ENCODE peak calls at places on chromosomes 11 and 22, in ten cellular contexts. S is HepG2; P is SJSA1; X is GM23248; V is mesenchymal stem cell; Z is CD8-positive, alpha-beta T cell; D is neural progenitor cell; E is GM23338; W is psoas muscle; A is IMR-90. L is an unnamed sample.

GRCh38 chr22:47967841-47968240 is 1205.4 kb downstream of the TBC1D22A start:
- DNase-seq in S (no peak), P (no peak), X (no peak), V (no peak), Z (no peak), D (no peak), E (no peak), W (no peak), A (no peak), L (no peak)

GRCh38 chr22:37701121-37701786 is 4.4 kb downstream of the TRIOBP start:
- DNase-seq in S (no peak), P (no peak), X (peak; percentile 36), V (no peak), Z (no peak), D (no peak), E (no peak), W (no peak), A (peak; percentile 32), L (no peak)

GRCh38 chr11:77776455-77776854 is 44.1 kb downstream of the RSF1 start:
- DNase-seq in S (peak; percentile 29), P (no peak), X (peak; percentile 32), V (peak; percentile 47), Z (no peak), D (no peak), E (no peak), W (no peak), A (peak; percentile 20), L (no peak)

GRCh38 chr11:27473017-27473406 is 422 bp upstream of the LGR4 start:
- DNase-seq in S (no peak), P (no peak), X (peak; percentile 68), V (no peak), Z (no peak), D (no peak), E (no peak), W (no peak), A (no peak), L (no peak)

GRCh38 chr22:23542933-23543332 is 37.2 kb downstream of the IGLL1 start:
- DNase-seq in S (no peak), P (no peak), X (peak; percentile 38), V (peak; percentile 56), Z (no peak), D (no peak), E (no peak), W (no peak), A (peak; percentile 49), L (no peak)

GRCh38 chr22:49015993-49016908 is 811.4 kb downstream of the BRD1 start:
- DNase-seq in S (peak; percentile 27), P (peak; percentile 28), X (no peak), V (no peak), Z (no peak), D (no peak), E (no peak), W (no peak), A (no peak), L (peak; percentile 74)

GRCh38 chr22:46066691-46067090 is 83.6 kb upstream of the PPARA start:
- DNase-seq in S (no peak), P (no peak), X (peak; percentile 82), V (no peak), Z (no peak), D (no peak), E (no peak), W (no peak), A (no peak), L (peak; percentile 55)

GRCh38 chr22:27019827-27020226 is 362.4 kb downstream of the MIAT start:
- DNase-seq in S (no peak), P (no peak), X (no peak), V (no peak), Z (no peak), D (no peak), E (peak; percentile 14), W (no peak), A (no peak), L (no peak)

GRCh38 chr11:82978422-82979099 is 77.0 kb downstream of the DDIAS start:
- DNase-seq in S (peak; percentile 30), P (no peak), X (peak; percentile 73), V (peak; percentile 72), Z (no peak), D (no peak), E (no peak), W (no peak), A (peak; percentile 90), L (no peak)

GRCh38 chr11:13220148-13220547 is 57.4 kb upstream of the BMAL1 start:
- DNase-seq in S (no peak), P (no peak), X (no peak), V (no peak), Z (no peak), D (no peak), E (no peak), W (no peak), A (no peak), L (no peak)

GRCh38 chr11:75924966-75925784 is 110.2 kb downstream of the UVRAG start:
- DNase-seq in S (no peak), P (no peak), X (peak; percentile 73), V (no peak), Z (no peak), D (peak; percentile 42), E (no peak), W (no peak), A (no peak), L (no peak)

GRCh38 chr11:108933630-108934029 is 268.8 kb downstream of the DDX10 start:
- DNase-seq in S (no peak), P (no peak), X (peak; percentile 61), V (peak; percentile 50), Z (no peak), D (no peak), E (no peak), W (no peak), A (peak; percentile 85), L (no peak)

GRCh38 chr22:23256986-23257888 is 76.9 kb downstream of the BCR start:
- DNase-seq in S (no peak), P (no peak), X (peak; percentile 92), V (peak; percentile 22), Z (no peak), D (no peak), E (no peak), W (peak; percentile 74), A (no peak), L (peak; percentile 88)

GRCh38 chr11:65576867-65577755 is 1.3 kb downstream of the EHBP1L1 start:
- DNase-seq in S (peak; percentile 49), P (peak; percentile 92), X (peak; percentile 93), V (peak; percentile 78), Z (no peak), D (no peak), E (no peak), W (peak; percentile 85), A (peak; percentile 43), L (no peak)

GRCh38 chr11:5992604-5993251 is 5.9 kb upstream of the OR52L1 start:
- DNase-seq in S (peak; percentile 6), P (no peak), X (peak; percentile 58), V (peak; percentile 22), Z (no peak), D (peak; percentile 44), E (peak; percentile 65), W (no peak), A (peak; percentile 7), L (no peak)

DNA sequence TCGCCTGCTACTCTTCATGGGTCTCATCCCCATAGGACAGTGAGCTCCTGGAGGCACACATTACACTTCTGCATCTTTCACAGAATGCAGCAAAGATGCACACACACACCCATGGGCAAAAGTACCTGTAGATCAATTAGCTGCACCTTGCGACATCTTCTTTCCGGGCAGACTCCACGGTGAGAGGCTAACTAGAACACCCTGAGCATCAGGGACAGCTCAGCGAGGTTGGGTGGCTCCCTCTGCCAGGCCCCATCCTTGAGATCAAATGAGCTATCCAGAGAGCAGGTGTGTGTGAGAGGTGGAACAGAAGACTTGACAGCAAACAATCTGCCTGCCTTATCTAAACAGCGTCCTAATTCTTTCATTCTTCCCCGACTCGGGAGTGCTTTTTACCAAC is 96.1 kb upstream of the BID start:
- DNase-seq in S (no peak), P (no peak), X (no peak), V (no peak), Z (no peak), D (no peak), E (no peak), W (no peak), A (no peak), L (no peak)
- H3K36me3 ChIP-seq in S (peaks cover 74% of the 10 kb centered on the region), P (peaks cover 72% of the 10 kb centered on the region), X (no peaks in the 10 kb centered on the region), V (peaks cover 86% of the 10 kb centered on the region), Z (peaks cover 14% of the 10 kb centered on the region), D (no peaks in the 10 kb centered on the region), E (no peaks in the 10 kb centered on the region), W (peaks cover 5% of the 10 kb centered on the region), A (peaks cover 56% of the 10 kb centered on the region), L (peaks cover 68% of the 10 kb centered on the region)

DNA sequence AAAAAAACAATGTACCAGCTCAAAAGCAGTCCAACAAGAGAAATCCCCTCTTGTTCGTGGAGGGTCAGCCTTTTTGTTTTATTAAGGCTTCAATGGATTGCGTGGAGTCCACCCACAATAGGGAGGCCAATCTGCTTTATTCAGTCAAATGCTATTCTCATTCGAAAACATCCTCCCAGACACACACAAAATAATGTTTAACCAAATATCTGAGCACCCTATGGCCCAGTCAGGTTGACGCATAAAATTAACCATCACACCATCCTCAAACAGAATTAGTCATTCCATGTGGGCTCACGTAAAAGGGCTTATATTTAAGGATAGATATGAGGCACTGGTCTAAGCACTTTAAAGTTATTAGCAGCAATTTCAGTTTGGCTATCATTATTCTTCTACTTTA is 58.9 kb upstream of the DEUP1 start:
- DNase-seq in S (no peak), P (no peak), X (no peak), V (no peak), Z (no peak), D (no peak), E (no peak), W (no peak), A (no peak), L (no peak)
- H3K27me3 ChIP-seq in S (no peaks in the 10 kb centered on the region), P (no peaks in the 10 kb centered on the region), X (no peaks in the 10 kb centered on the region), V (no peaks in the 10 kb centered on the region), Z (no peaks in the 10 kb centered on the region), D (no peaks in the 10 kb centered on the region), E (no peaks in the 10 kb centered on the region), W (no peaks in the 10 kb centered on the region), A (no peaks in the 10 kb centered on the region), L (no peaks in the 10 kb centered on the region)

DNA sequence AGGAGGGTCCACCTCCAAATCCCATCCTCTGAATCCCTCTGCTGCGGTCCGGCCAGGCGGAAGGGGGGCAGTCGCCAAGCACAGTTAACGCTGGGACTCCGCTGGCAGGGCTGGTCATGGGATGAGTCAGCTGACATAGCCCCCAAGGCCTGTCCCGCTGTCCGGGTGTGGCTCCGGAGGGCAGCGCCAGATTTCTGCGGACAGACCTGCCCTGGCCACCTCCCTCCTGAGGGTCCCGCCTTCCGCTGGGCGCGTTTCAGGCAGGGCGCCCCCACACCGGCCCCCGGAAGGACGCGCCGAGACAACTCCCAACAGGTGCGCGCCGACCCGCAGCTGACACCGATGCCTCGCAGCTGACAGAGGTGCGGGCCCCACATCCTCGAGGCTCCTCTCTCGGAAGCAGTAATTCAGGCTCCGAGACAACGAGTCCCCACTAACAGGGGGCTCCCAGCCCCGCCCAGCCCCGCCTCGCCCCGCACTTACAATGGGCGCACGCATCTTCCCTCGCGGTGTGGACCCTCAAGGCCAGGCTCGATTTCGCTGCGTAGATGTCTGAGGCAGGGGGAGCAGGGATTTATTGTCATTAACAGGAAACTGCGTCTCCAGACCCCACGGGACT is 607 bp downstream of the PLAAT3 start:
- DNase-seq in S (no peak), P (peak; percentile 66), X (peak; percentile 38), V (peak; percentile 37), Z (no peak), D (peak; percentile 62), E (peak; percentile 78), W (peak; percentile 62), A (no peak), L (peak; percentile 76)
- H3K27ac ChIP-seq in S (no peak overlapping the region), P (peak overlapping the region; percentile 12), X (no peak overlapping the region), V (peak overlapping the region; percentile 66), Z (peak overlapping the region; percentile 61), D (no peak overlapping the region), E (peak overlapping the region; percentile 72), W (peak overlapping the region; percentile 97), A (no peak overlapping the region), L (peak overlapping the region; percentile 59)

GRCh38 chr11:133936551-133936950 is 20.2 kb downstream of the IGSF9B start:
- DNase-seq in S (no peak), P (no peak), X (no peak), V (no peak), Z (no peak), D (no peak), E (no peak), W (no peak), A (no peak), L (no peak)
- H3K36me3 ChIP-seq in S (no peaks in the 10 kb centered on the region), P (no peaks in the 10 kb centered on the region), X (no peaks in the 10 kb centered on the region), V (no peaks in the 10 kb centered on the region), Z (peaks cover 7% of the 10 kb centered on the region), D (no peaks in the 10 kb centered on the region), E (peaks cover 7% of the 10 kb centered on the region), W (no peaks in the 10 kb centered on the region), A (no peaks in the 10 kb centered on the region), L (no peaks in the 10 kb centered on the region)